ENCODE peak calls at places on chromosomes 13 and 19, in six cellular contexts. M, N, O, U, Z and D are unnamed samples.

GRCh38 chr19:49436381-49437017 is 4.8 kb downstream of the SLC17A7 start:
- DNase-seq in O (no peak), Z (peak), N (peak), U (peak), M (no peak), D (no peak)

GRCh38 chr13:61170791-61171330 is 244.8 kb downstream of the PCDH20 start:
- DNase-seq in U (no peak), O (no peak), M (no peak), Z (no peak), N (no peak), D (no peak)

GRCh38 chr13:96710166-96710866 is 284.0 kb downstream of the OXGR1 start:
- DNase-seq in M (no peak), N (no peak), Z (no peak), U (peak), O (no peak), D (no peak)

GRCh38 chr13:36282818-36283432 is 14.7 kb downstream of the CCDC169 start:
- DNase-seq in N (peak), Z (peak), U (peak), O (peak), M (no peak), D (no peak)

GRCh38 chr13:73835138-73835721 is 299.0 kb downstream of the KLF12 start:
- DNase-seq in O (peak), Z (peak), M (no peak), N (peak), U (peak), D (peak)

GRCh38 chr19:11560404-11560988 is 1.5 kb upstream of the ELOF1 start:
- DNase-seq in O (peak), M (peak), N (peak), Z (peak), U (peak), D (peak)

GRCh38 chr13:37143901-37144300 is 38.4 kb upstream of the CSNK1A1L start:
- DNase-seq in Z (no peak), O (no peak), M (no peak), U (no peak), N (no peak), D (no peak)

GRCh38 chr19:27774337-27774736 is 1438.6 kb downstream of the UQCRFS1 start:
- DNase-seq in U (peak), M (no peak), N (no peak), O (no peak), Z (no peak), D (peak)

GRCh38 chr19:7605490-7606222 is 10.0 kb downstream of the CAMSAP3 start:
- DNase-seq in Z (peak), U (peak), N (peak), O (peak), M (peak), D (peak)

GRCh38 chr13:44410328-44410859 is 36.8 kb downstream of the SERP2 start:
- DNase-seq in Z (no peak), U (no peak), O (no peak), M (no peak), N (no peak), D (no peak)

GRCh38 chr19:5018224-5019015 is 49.5 kb downstream of the KDM4B start:
- DNase-seq in O (no peak), M (no peak), N (no peak), U (no peak), Z (no peak), D (no peak)

GRCh38 chr19:34428549-34429285 is 536 bp downstream of the UBA2 start:
- DNase-seq in N (peak), M (no peak), O (no peak), U (peak), Z (peak), D (no peak)

GRCh38 chr19:5978606-5979552 is 939 bp upstream of the RANBP3 start:
- DNase-seq in M (no peak), U (no peak), O (no peak), N (peak), Z (peak), D (no peak)

GRCh38 chr13:59643239-59643865 is 520.4 kb downstream of the DIAPH3 start:
- DNase-seq in Z (peak), M (no peak), U (no peak), N (no peak), O (no peak), D (no peak)

GRCh38 chr13:77406644-77407440 is 79.9 kb upstream of the MYCBP2 start:
- DNase-seq in Z (no peak), N (no peak), U (no peak), O (no peak), M (no peak), D (no peak)

GRCh38 chr13:51552027-51552426 is 32.2 kb upstream of the WDFY2 start:
- DNase-seq in O (no peak), U (no peak), Z (no peak), M (no peak), N (no peak), D (no peak)

GRCh38 chr13:63517376-63517775 is 2101.7 kb upstream of the PCDH20 start:
- DNase-seq in Z (no peak), O (no peak), M (no peak), N (no peak), U (no peak), D (no peak)

GRCh38 chr13:37059136-37059847 is at the start of gene SUPT20H:
- DNase-seq in Z (peak), U (peak), M (no peak), O (peak), N (peak), D (peak)

GRCh38 chr13:39506559-39507390 is 96.2 kb downstream of the LHFPL6 start:
- DNase-seq in Z (no peak), N (no peak), M (no peak), U (peak), O (no peak), D (no peak)

GRCh38 chr19:33292595-33293254 is 9.6 kb downstream of the CEBPA start:
- DNase-seq in U (no peak), N (no peak), O (no peak), Z (no peak), M (no peak), D (peak)

GRCh38 chr19:44753619-44753931 is 5.1 kb downstream of the BCL3 start:
- DNase-seq in N (no peak), Z (no peak), O (no peak), M (no peak), U (no peak), D (no peak)

GRCh38 chr19:44754743-44755066 is 6.2 kb downstream of the BCL3 start:
- DNase-seq in U (peak), M (no peak), O (no peak), N (no peak), Z (no peak), D (no peak)

GRCh38 chr19:44756089-44756562 is 7.6 kb downstream of the BCL3 start:
- DNase-seq in U (no peak), O (no peak), N (no peak), Z (no peak), M (no peak), D (no peak)

GRCh38 chr19:44753932-44754742 is 5.6 kb downstream of the BCL3 start:
- DNase-seq in U (peak), N (peak), M (no peak), O (no peak), Z (peak), D (peak)

GRCh38 chr19:44755219-44755618 is 6.7 kb downstream of the BCL3 start:
- DNase-seq in Z (no peak), O (no peak), M (no peak), U (no peak), N (no peak), D (no peak)
- TF ChIP-seq REST in Z (no peak), O (no peak), M (no peak), U (no peak), N (no peak), D (no peak)

GRCh38 chr19:40378509-40378908 is 11.5 kb downstream of the HIPK4 start:
- DNase-seq in Z (peak), U (no peak), N (no peak), O (no peak), M (no peak), D (no peak)

GRCh38 chr19:40377876-40378385 is 12.1 kb downstream of the HIPK4 start:
- DNase-seq in M (no peak), U (no peak), Z (peak), O (no peak), N (no peak), D (no peak)

GRCh38 chr19:40374084-40374483 is 15.9 kb downstream of the HIPK4 start:
- DNase-seq in M (no peak), U (no peak), Z (peak), O (no peak), N (no peak), D (no peak)

GRCh38 chr19:40379446-40380198 is 10.4 kb downstream of the HIPK4 start:
- DNase-seq in O (no peak), M (no peak), N (no peak), U (no peak), Z (peak), D (no peak)

GRCh38 chr19:40376286-40376862 is 13.6 kb downstream of the HIPK4 start:
- DNase-seq in U (no peak), M (no peak), O (no peak), Z (peak), N (no peak), D (no peak)
- TF ChIP-seq POLR2AphosphoS5 in U (no peak), M (no peak), O (no peak), Z (no peak), N (no peak), D (no peak)

GRCh38 chr13:101416181-101417042 is at the start of gene NALCN:
- DNase-seq in O (no peak), Z (peak), M (no peak), U (peak), N (no peak), D (no peak)
- H3K4me3 ChIP-seq in O (no peak), Z (peak), M (peak), U (peak), N (no peak), D (no peak)

GRCh38 chr19:42269518-42270345 is 680 bp downstream of the CIC start:
- DNase-seq in M (no peak), Z (no peak), N (no peak), U (no peak), O (no peak), D (no peak)
- TF ChIP-seq REST in M (no peak), Z (no peak), N (no peak), U (no peak), O (no peak), D (no peak)